ENCODE peak calls at places on chromosomes 7 and 10, in ten cellular contexts. One of them, this sample, is unnamed.

GRCh38 chr7:28958235-28958945 is at the start of gene TRIL:
- DNase-seq in GM12865: no peak
- DNase-seq in NCI-H1092 treated with DMSO at 0.1 percent for 48 hours: peak
- DNase-seq in IMR-90: peak
- DNase-seq in activated T-cell treated with anti-CD3 and anti-CD28 coated beads for 4 hours: no peak
- DNase-seq in cardiac muscle cell: peak
- DNase-seq in T-helper 2 cell: no peak
- DNase-seq in heart right ventricle: peak
- DNase-seq in choroid plexus epithelial cell: peak
- DNase-seq in MCF 10A: no peak
- DNase-seq in this sample: no peak

GRCh38 chr10:125543796-125544195 is 139.2 kb downstream of the TEX36 start:
- DNase-seq in GM12865: no peak
- DNase-seq in NCI-H1092 treated with DMSO at 0.1 percent for 48 hours: no peak
- DNase-seq in IMR-90: no peak
- DNase-seq in activated T-cell treated with anti-CD3 and anti-CD28 coated beads for 4 hours: no peak
- DNase-seq in cardiac muscle cell: no peak
- DNase-seq in T-helper 2 cell: no peak
- DNase-seq in heart right ventricle: no peak
- DNase-seq in choroid plexus epithelial cell: no peak
- DNase-seq in MCF 10A: no peak
- DNase-seq in this sample: no peak

GRCh38 chr7:81956520-81956919 is 186.7 kb upstream of the HGF start:
- DNase-seq in GM12865: peak
- DNase-seq in NCI-H1092 treated with DMSO at 0.1 percent for 48 hours: peak
- DNase-seq in IMR-90: peak
- DNase-seq in activated T-cell treated with anti-CD3 and anti-CD28 coated beads for 4 hours: no peak
- DNase-seq in cardiac muscle cell: peak
- DNase-seq in T-helper 2 cell: no peak
- DNase-seq in heart right ventricle: no peak
- DNase-seq in choroid plexus epithelial cell: peak
- DNase-seq in MCF 10A: peak
- DNase-seq in this sample: peak

GRCh38 chr10:97991875-97992274 is 38.5 kb downstream of the CRTAC1 start:
- DNase-seq in GM12865: no peak
- DNase-seq in NCI-H1092 treated with DMSO at 0.1 percent for 48 hours: no peak
- DNase-seq in IMR-90: peak
- DNase-seq in activated T-cell treated with anti-CD3 and anti-CD28 coated beads for 4 hours: no peak
- DNase-seq in cardiac muscle cell: peak
- DNase-seq in T-helper 2 cell: no peak
- DNase-seq in heart right ventricle: no peak
- DNase-seq in choroid plexus epithelial cell: peak
- DNase-seq in MCF 10A: peak
- DNase-seq in this sample: no peak

GRCh38 chr7:39509441-39509840 is 56.8 kb upstream of the YAE1 start:
- DNase-seq in GM12865: no peak
- DNase-seq in NCI-H1092 treated with DMSO at 0.1 percent for 48 hours: no peak
- DNase-seq in IMR-90: no peak
- DNase-seq in activated T-cell treated with anti-CD3 and anti-CD28 coated beads for 4 hours: no peak
- DNase-seq in cardiac muscle cell: no peak
- DNase-seq in T-helper 2 cell: no peak
- DNase-seq in heart right ventricle: no peak
- DNase-seq in choroid plexus epithelial cell: no peak
- DNase-seq in MCF 10A: no peak
- DNase-seq in this sample: no peak

GRCh38 chr7:1807821-1808600 is 137.9 kb downstream of the ELFN1 start:
- DNase-seq in GM12865: no peak
- DNase-seq in NCI-H1092 treated with DMSO at 0.1 percent for 48 hours: no peak
- DNase-seq in IMR-90: no peak
- DNase-seq in activated T-cell treated with anti-CD3 and anti-CD28 coated beads for 4 hours: no peak
- DNase-seq in cardiac muscle cell: no peak
- DNase-seq in T-helper 2 cell: no peak
- DNase-seq in heart right ventricle: no peak
- DNase-seq in choroid plexus epithelial cell: no peak
- DNase-seq in MCF 10A: no peak
- DNase-seq in this sample: no peak

GRCh38 chr7:23018747-23019146 is 4.8 kb upstream of the HYCC1 start:
- DNase-seq in GM12865: no peak
- DNase-seq in NCI-H1092 treated with DMSO at 0.1 percent for 48 hours: no peak
- DNase-seq in IMR-90: peak
- DNase-seq in activated T-cell treated with anti-CD3 and anti-CD28 coated beads for 4 hours: no peak
- DNase-seq in cardiac muscle cell: no peak
- DNase-seq in T-helper 2 cell: no peak
- DNase-seq in heart right ventricle: no peak
- DNase-seq in choroid plexus epithelial cell: no peak
- DNase-seq in MCF 10A: no peak
- DNase-seq in this sample: no peak

GRCh38 chr7:1564603-1565022 is 5.2 kb downstream of the PSMG3 start:
- DNase-seq in GM12865: no peak
- DNase-seq in NCI-H1092 treated with DMSO at 0.1 percent for 48 hours: no peak
- DNase-seq in IMR-90: no peak
- DNase-seq in activated T-cell treated with anti-CD3 and anti-CD28 coated beads for 4 hours: no peak
- DNase-seq in cardiac muscle cell: no peak
- DNase-seq in T-helper 2 cell: no peak
- DNase-seq in heart right ventricle: no peak
- DNase-seq in choroid plexus epithelial cell: peak
- DNase-seq in MCF 10A: peak
- DNase-seq in this sample: no peak

GRCh38 chr7:43454936-43455518 is 127.9 kb upstream of the STK17A start:
- DNase-seq in GM12865: peak
- DNase-seq in NCI-H1092 treated with DMSO at 0.1 percent for 48 hours: peak
- DNase-seq in IMR-90: peak
- DNase-seq in activated T-cell treated with anti-CD3 and anti-CD28 coated beads for 4 hours: no peak
- DNase-seq in cardiac muscle cell: peak
- DNase-seq in T-helper 2 cell: no peak
- DNase-seq in heart right ventricle: no peak
- DNase-seq in choroid plexus epithelial cell: peak
- DNase-seq in MCF 10A: peak
- DNase-seq in this sample: peak

GRCh38 chr10:99232357-99232999 is 3.2 kb downstream of the HPSE2 start:
- DNase-seq in GM12865: peak
- DNase-seq in NCI-H1092 treated with DMSO at 0.1 percent for 48 hours: no peak
- DNase-seq in IMR-90: no peak
- DNase-seq in activated T-cell treated with anti-CD3 and anti-CD28 coated beads for 4 hours: no peak
- DNase-seq in cardiac muscle cell: peak
- DNase-seq in T-helper 2 cell: no peak
- DNase-seq in heart right ventricle: no peak
- DNase-seq in choroid plexus epithelial cell: no peak
- DNase-seq in MCF 10A: no peak
- DNase-seq in this sample: no peak

GRCh38 chr10:7526017-7526400 is 115.2 kb upstream of the SFMBT2 start:
- DNase-seq in GM12865: no peak
- DNase-seq in NCI-H1092 treated with DMSO at 0.1 percent for 48 hours: no peak
- DNase-seq in IMR-90: no peak
- DNase-seq in activated T-cell treated with anti-CD3 and anti-CD28 coated beads for 4 hours: no peak
- DNase-seq in cardiac muscle cell: no peak
- DNase-seq in T-helper 2 cell: no peak
- DNase-seq in heart right ventricle: no peak
- DNase-seq in choroid plexus epithelial cell: no peak
- DNase-seq in MCF 10A: no peak
- DNase-seq in this sample: no peak

GRCh38 chr10:114544045-114544659 is 113.9 kb downstream of the ABLIM1 start:
- DNase-seq in GM12865: peak
- DNase-seq in NCI-H1092 treated with DMSO at 0.1 percent for 48 hours: no peak
- DNase-seq in IMR-90: no peak
- DNase-seq in activated T-cell treated with anti-CD3 and anti-CD28 coated beads for 4 hours: peak
- DNase-seq in cardiac muscle cell: no peak
- DNase-seq in T-helper 2 cell: no peak
- DNase-seq in heart right ventricle: no peak
- DNase-seq in choroid plexus epithelial cell: no peak
- DNase-seq in MCF 10A: peak
- DNase-seq in this sample: peak

GRCh38 chr10:86480571-86480970 is 41.0 kb downstream of the WAPL start:
- DNase-seq in GM12865: no peak
- DNase-seq in NCI-H1092 treated with DMSO at 0.1 percent for 48 hours: no peak
- DNase-seq in IMR-90: no peak
- DNase-seq in activated T-cell treated with anti-CD3 and anti-CD28 coated beads for 4 hours: no peak
- DNase-seq in cardiac muscle cell: no peak
- DNase-seq in T-helper 2 cell: no peak
- DNase-seq in heart right ventricle: no peak
- DNase-seq in choroid plexus epithelial cell: peak
- DNase-seq in MCF 10A: peak
- DNase-seq in this sample: no peak

GRCh38 chr7:43220250-43220649 is 107.8 kb downstream of the HECW1 start:
- DNase-seq in GM12865: no peak
- DNase-seq in NCI-H1092 treated with DMSO at 0.1 percent for 48 hours: no peak
- DNase-seq in IMR-90: peak
- DNase-seq in activated T-cell treated with anti-CD3 and anti-CD28 coated beads for 4 hours: no peak
- DNase-seq in cardiac muscle cell: no peak
- DNase-seq in T-helper 2 cell: no peak
- DNase-seq in heart right ventricle: no peak
- DNase-seq in choroid plexus epithelial cell: peak
- DNase-seq in MCF 10A: no peak
- DNase-seq in this sample: no peak

GRCh38 chr7:100472854-100473499 is 6.0 kb downstream of the TSC22D4 start:
- DNase-seq in GM12865: peak
- DNase-seq in NCI-H1092 treated with DMSO at 0.1 percent for 48 hours: no peak
- DNase-seq in IMR-90: peak
- DNase-seq in activated T-cell treated with anti-CD3 and anti-CD28 coated beads for 4 hours: no peak
- DNase-seq in cardiac muscle cell: no peak
- DNase-seq in T-helper 2 cell: no peak
- DNase-seq in heart right ventricle: peak
- DNase-seq in choroid plexus epithelial cell: peak
- DNase-seq in MCF 10A: no peak
- DNase-seq in this sample: no peak

GRCh38 chr7:157750291-157750690 is 413.5 kb downstream of the DNAJB6 start:
- DNase-seq in GM12865: no peak
- DNase-seq in NCI-H1092 treated with DMSO at 0.1 percent for 48 hours: no peak
- DNase-seq in IMR-90: no peak
- DNase-seq in activated T-cell treated with anti-CD3 and anti-CD28 coated beads for 4 hours: no peak
- DNase-seq in cardiac muscle cell: no peak
- DNase-seq in T-helper 2 cell: no peak
- DNase-seq in heart right ventricle: no peak
- DNase-seq in choroid plexus epithelial cell: no peak
- DNase-seq in MCF 10A: no peak
- DNase-seq in this sample: no peak

GRCh38 chr7:734214-734613 is 7.1 kb upstream of the PRKAR1B start:
- DNase-seq in GM12865: no peak
- DNase-seq in NCI-H1092 treated with DMSO at 0.1 percent for 48 hours: no peak
- DNase-seq in IMR-90: no peak
- DNase-seq in activated T-cell treated with anti-CD3 and anti-CD28 coated beads for 4 hours: no peak
- DNase-seq in cardiac muscle cell: no peak
- DNase-seq in T-helper 2 cell: no peak
- DNase-seq in heart right ventricle: no peak
- DNase-seq in choroid plexus epithelial cell: no peak
- DNase-seq in MCF 10A: no peak
- DNase-seq in this sample: no peak

GRCh38 chr7:144407266-144407931 is 3.9 kb upstream of the NOBOX start:
- DNase-seq in GM12865: no peak
- DNase-seq in NCI-H1092 treated with DMSO at 0.1 percent for 48 hours: peak
- DNase-seq in IMR-90: no peak
- DNase-seq in activated T-cell treated with anti-CD3 and anti-CD28 coated beads for 4 hours: no peak
- DNase-seq in cardiac muscle cell: no peak
- DNase-seq in T-helper 2 cell: no peak
- DNase-seq in heart right ventricle: no peak
- DNase-seq in choroid plexus epithelial cell: no peak
- DNase-seq in MCF 10A: peak
- DNase-seq in this sample: no peak

GRCh38 chr7:56811081-56811480 is 321.2 kb downstream of the ZNF479 start:
- DNase-seq in GM12865: no peak
- DNase-seq in NCI-H1092 treated with DMSO at 0.1 percent for 48 hours: no peak
- DNase-seq in IMR-90: no peak
- DNase-seq in activated T-cell treated with anti-CD3 and anti-CD28 coated beads for 4 hours: no peak
- DNase-seq in cardiac muscle cell: no peak
- DNase-seq in T-helper 2 cell: no peak
- DNase-seq in heart right ventricle: no peak
- DNase-seq in choroid plexus epithelial cell: no peak
- DNase-seq in MCF 10A: no peak
- DNase-seq in this sample: no peak

GRCh38 chr7:50607524-50608125 is 42.4 kb upstream of the DDC start:
- DNase-seq in GM12865: no peak
- DNase-seq in NCI-H1092 treated with DMSO at 0.1 percent for 48 hours: no peak
- DNase-seq in IMR-90: peak
- DNase-seq in activated T-cell treated with anti-CD3 and anti-CD28 coated beads for 4 hours: no peak
- DNase-seq in cardiac muscle cell: no peak
- DNase-seq in T-helper 2 cell: no peak
- DNase-seq in heart right ventricle: no peak
- DNase-seq in choroid plexus epithelial cell: peak
- DNase-seq in MCF 10A: no peak
- DNase-seq in this sample: no peak

GRCh38 chr10:126926568-126926967 is 21.3 kb downstream of the DOCK1 start:
- DNase-seq in GM12865: no peak
- DNase-seq in NCI-H1092 treated with DMSO at 0.1 percent for 48 hours: no peak
- DNase-seq in IMR-90: no peak
- DNase-seq in activated T-cell treated with anti-CD3 and anti-CD28 coated beads for 4 hours: no peak
- DNase-seq in cardiac muscle cell: no peak
- DNase-seq in T-helper 2 cell: no peak
- DNase-seq in heart right ventricle: no peak
- DNase-seq in choroid plexus epithelial cell: no peak
- DNase-seq in MCF 10A: no peak
- DNase-seq in this sample: no peak

GRCh38 chr7:115217373-115217772 is 295.5 kb downstream of the MDFIC start:
- DNase-seq in GM12865: no peak
- DNase-seq in NCI-H1092 treated with DMSO at 0.1 percent for 48 hours: peak
- DNase-seq in IMR-90: no peak
- DNase-seq in activated T-cell treated with anti-CD3 and anti-CD28 coated beads for 4 hours: no peak
- DNase-seq in cardiac muscle cell: no peak
- DNase-seq in T-helper 2 cell: no peak
- DNase-seq in heart right ventricle: no peak
- DNase-seq in choroid plexus epithelial cell: peak
- DNase-seq in MCF 10A: peak
- DNase-seq in this sample: no peak

GRCh38 chr10:87931836-87932230 is 68.4 kb downstream of the PTEN start:
- DNase-seq in GM12865: no peak
- DNase-seq in NCI-H1092 treated with DMSO at 0.1 percent for 48 hours: no peak
- DNase-seq in IMR-90: peak
- DNase-seq in activated T-cell treated with anti-CD3 and anti-CD28 coated beads for 4 hours: no peak
- DNase-seq in cardiac muscle cell: no peak
- DNase-seq in T-helper 2 cell: no peak
- DNase-seq in heart right ventricle: no peak
- DNase-seq in choroid plexus epithelial cell: no peak
- DNase-seq in MCF 10A: no peak
- DNase-seq in this sample: no peak

GRCh38 chr7:74625446-74625845 is 32.1 kb upstream of the GTF2I start:
- DNase-seq in GM12865: no peak
- DNase-seq in NCI-H1092 treated with DMSO at 0.1 percent for 48 hours: no peak
- DNase-seq in IMR-90: peak
- DNase-seq in activated T-cell treated with anti-CD3 and anti-CD28 coated beads for 4 hours: no peak
- DNase-seq in cardiac muscle cell: no peak
- DNase-seq in T-helper 2 cell: no peak
- DNase-seq in heart right ventricle: no peak
- DNase-seq in choroid plexus epithelial cell: peak
- DNase-seq in MCF 10A: peak
- DNase-seq in this sample: no peak

GRCh38 chr7:98394377-98394836 is 6.5 kb downstream of the BAIAP2L1 start:
- DNase-seq in GM12865: no peak
- DNase-seq in NCI-H1092 treated with DMSO at 0.1 percent for 48 hours: no peak
- DNase-seq in IMR-90: peak
- DNase-seq in activated T-cell treated with anti-CD3 and anti-CD28 coated beads for 4 hours: no peak
- DNase-seq in cardiac muscle cell: no peak
- DNase-seq in T-helper 2 cell: no peak
- DNase-seq in heart right ventricle: no peak
- DNase-seq in choroid plexus epithelial cell: peak
- DNase-seq in MCF 10A: peak
- DNase-seq in this sample: no peak

GRCh38 chr7:131226116-131226562 is 101.5 kb upstream of the MKLN1 start:
- DNase-seq in GM12865: no peak
- DNase-seq in NCI-H1092 treated with DMSO at 0.1 percent for 48 hours: no peak
- DNase-seq in IMR-90: peak
- DNase-seq in activated T-cell treated with anti-CD3 and anti-CD28 coated beads for 4 hours: no peak
- DNase-seq in cardiac muscle cell: no peak
- DNase-seq in T-helper 2 cell: no peak
- DNase-seq in heart right ventricle: no peak
- DNase-seq in choroid plexus epithelial cell: peak
- DNase-seq in MCF 10A: no peak
- DNase-seq in this sample: no peak

GRCh38 chr7:156497776-156498509 is 142.6 kb upstream of the RNF32 start:
- DNase-seq in GM12865: no peak
- DNase-seq in NCI-H1092 treated with DMSO at 0.1 percent for 48 hours: no peak
- DNase-seq in IMR-90: no peak
- DNase-seq in activated T-cell treated with anti-CD3 and anti-CD28 coated beads for 4 hours: no peak
- DNase-seq in cardiac muscle cell: no peak
- DNase-seq in T-helper 2 cell: no peak
- DNase-seq in heart right ventricle: no peak
- DNase-seq in choroid plexus epithelial cell: no peak
- DNase-seq in MCF 10A: no peak
- DNase-seq in this sample: no peak

GRCh38 chr10:69846252-69847000 is 44.7 kb downstream of the COL13A1 start:
- DNase-seq in GM12865: no peak
- DNase-seq in NCI-H1092 treated with DMSO at 0.1 percent for 48 hours: no peak
- DNase-seq in IMR-90: peak
- DNase-seq in activated T-cell treated with anti-CD3 and anti-CD28 coated beads for 4 hours: no peak
- DNase-seq in cardiac muscle cell: no peak
- DNase-seq in T-helper 2 cell: no peak
- DNase-seq in heart right ventricle: no peak
- DNase-seq in choroid plexus epithelial cell: no peak
- DNase-seq in MCF 10A: no peak
- DNase-seq in this sample: no peak